ENCODE peak calls at places on chromosomes 11 and 22, in five cellular contexts. F is upper lobe of right lung, P is astrocyte of the spinal cord, I is DMS153, G is ascending aorta. H is an unnamed sample.

GRCh38 chr11:64717268-64717578 is 5.8 kb downstream of the NRXN2 start:
- DNase-seq in G (no peak), F (peak), P (no peak), I (no peak), H (no peak)

GRCh38 chr11:69040581-69041260 is 8.0 kb upstream of the TPCN2 start:
- DNase-seq in P (peak), I (no peak), F (no peak), G (no peak), H (no peak)

GRCh38 chr22:47176573-47177333 is 414.3 kb downstream of the TBC1D22A start:
- DNase-seq in F (peak), I (no peak), G (peak), P (no peak), H (no peak)

GRCh38 chr22:33919591-33920501 is at the start of gene LARGE1:
- DNase-seq in P (no peak), F (peak), I (peak), G (peak), H (no peak)

GRCh38 chr11:12531681-12532080 is 142.5 kb upstream of the TEAD1 start:
- DNase-seq in P (no peak), F (no peak), G (no peak), I (no peak), H (no peak)

GRCh38 chr22:36826262-36826661 is 9.4 kb upstream of the PVALB start:
- DNase-seq in F (no peak), I (no peak), G (no peak), P (no peak), H (no peak)

GRCh38 chr11:114610984-114611944 is 15.7 kb upstream of the NXPE4 start:
- DNase-seq in G (no peak), P (no peak), F (no peak), I (no peak), H (no peak)

GRCh38 chr11:95067828-95068244 is 1.1 kb downstream of the SRSF8 start:
- DNase-seq in P (no peak), I (no peak), F (no peak), G (no peak), H (peak)

GRCh38 chr11:73761403-73761945 is 600 bp upstream of the RAB6A start:
- DNase-seq in P (no peak), F (no peak), G (no peak), I (no peak), H (no peak)

GRCh38 chr22:24758164-24758799 is 16.2 kb downstream of the PIWIL3 start:
- DNase-seq in P (peak), G (peak), F (no peak), I (no peak), H (peak)

GRCh38 chr22:38741576-38741975 is 14.2 kb downstream of the SUN2 start:
- DNase-seq in I (no peak), G (no peak), F (no peak), P (no peak), H (no peak)